ENCODE peak calls at places on chromosomes 11 and 22, in five cellular contexts. One of them, this sample, is unnamed.

GRCh38 chr22:38452373-38453064 is 2.5 kb downstream of the KCNJ4 start:
- DNase-seq in A673: peak; percentile 53
- DNase-seq in PC-9: no peak
- DNase-seq in fibroblast of lung: peak; percentile 50
- DNase-seq in HepG2: no peak
- DNase-seq in this sample: peak; percentile 64

GRCh38 chr22:44020981-44021380 is 3.1 kb upstream of the PARVB start:
- DNase-seq in A673: no peak
- DNase-seq in HepG2: no peak
- DNase-seq in PC-9: no peak
- DNase-seq in fibroblast of lung: peak; percentile 72
- DNase-seq in this sample: peak; percentile 56

GRCh38 chr11:59548309-59548656 is 36.9 kb downstream of the OR4D9 start:
- DNase-seq in A673: no peak
- DNase-seq in fibroblast of lung: no peak
- DNase-seq in PC-9: no peak
- DNase-seq in HepG2: no peak
- DNase-seq in this sample: no peak

GRCh38 chr22:30547188-30547587 is 647 bp upstream of the SEC14L6 start:
- DNase-seq in fibroblast of lung: no peak
- DNase-seq in A673: no peak
- DNase-seq in HepG2: no peak
- DNase-seq in PC-9: no peak
- DNase-seq in this sample: no peak

GRCh38 chr11:24589064-24589463 is 92.2 kb downstream of the LUZP2 start:
- DNase-seq in PC-9: no peak
- DNase-seq in fibroblast of lung: no peak
- DNase-seq in HepG2: no peak
- DNase-seq in A673: no peak
- DNase-seq in this sample: no peak

GRCh38 chr11:134592391-134592990 is 180.4 kb upstream of the B3GAT1 start:
- DNase-seq in A673: peak; percentile 56
- DNase-seq in HepG2: peak; percentile 15
- DNase-seq in PC-9: no peak
- DNase-seq in fibroblast of lung: no peak
- DNase-seq in this sample: no peak

GRCh38 chr11:80350541-80350940 is 909.7 kb upstream of the TENM4 start:
- DNase-seq in fibroblast of lung: no peak
- DNase-seq in PC-9: no peak
- DNase-seq in HepG2: no peak
- DNase-seq in A673: no peak
- DNase-seq in this sample: no peak

GRCh38 chr22:24128631-24129601 is 52.4 kb upstream of the SUSD2 start:
- DNase-seq in HepG2: no peak
- DNase-seq in fibroblast of lung: no peak
- DNase-seq in A673: no peak
- DNase-seq in PC-9: no peak
- DNase-seq in this sample: no peak

GRCh38 chr11:107691003-107691402 is 20.9 kb downstream of the SLN start:
- DNase-seq in fibroblast of lung: peak; percentile 83
- DNase-seq in HepG2: no peak
- DNase-seq in A673: no peak
- DNase-seq in PC-9: no peak
- DNase-seq in this sample: peak; percentile 60

GRCh38 chr11:1081601-1082311 is 7.1 kb downstream of the MUC2 start:
- DNase-seq in PC-9: no peak
- DNase-seq in HepG2: no peak
- DNase-seq in fibroblast of lung: no peak
- DNase-seq in A673: no peak
- DNase-seq in this sample: no peak

GRCh38 chr11:67437082-67437821 is at the start of gene PTPRCAP:
- DNase-seq in PC-9: no peak
- DNase-seq in fibroblast of lung: no peak
- DNase-seq in A673: no peak
- DNase-seq in HepG2: no peak
- DNase-seq in this sample: no peak

GRCh38 chr22:43516996-43517635 is 105.3 kb downstream of the MPPED1 start:
- DNase-seq in HepG2: no peak
- DNase-seq in A673: no peak
- DNase-seq in fibroblast of lung: no peak
- DNase-seq in PC-9: no peak
- DNase-seq in this sample: no peak

GRCh38 chr11:66987158-66987620 is 12.1 kb downstream of the C11orf86 start:
- DNase-seq in fibroblast of lung: no peak
- DNase-seq in PC-9: no peak
- DNase-seq in A673: no peak
- DNase-seq in HepG2: no peak
- DNase-seq in this sample: no peak

GRCh38 chr11:93652161-93652597 is 9.3 kb upstream of the CEP295 start:
- DNase-seq in A673: peak; percentile 78
- DNase-seq in PC-9: peak; percentile 53
- DNase-seq in HepG2: peak; percentile 17
- DNase-seq in fibroblast of lung: peak; percentile 15
- DNase-seq in this sample: peak; percentile 61

GRCh38 chr11:108003623-108004022 is 5.1 kb upstream of the CUL5 start:
- DNase-seq in fibroblast of lung: no peak
- DNase-seq in A673: no peak
- DNase-seq in PC-9: no peak
- DNase-seq in HepG2: no peak
- DNase-seq in this sample: no peak

GRCh38 chr11:116478205-116478604 is 294.6 kb downstream of the BUD13 start:
- DNase-seq in fibroblast of lung: no peak
- DNase-seq in HepG2: no peak
- DNase-seq in PC-9: no peak
- DNase-seq in A673: no peak
- DNase-seq in this sample: no peak

GRCh38 chr11:47904048-47904447 is 55.9 kb upstream of the NUP160 start:
- DNase-seq in PC-9: no peak
- DNase-seq in HepG2: no peak
- DNase-seq in fibroblast of lung: no peak
- DNase-seq in A673: no peak
- DNase-seq in this sample: peak; percentile 37

GRCh38 chr11:133476570-133477262 is 55.6 kb downstream of the OPCML start:
- DNase-seq in A673: no peak
- DNase-seq in HepG2: no peak
- DNase-seq in PC-9: no peak
- DNase-seq in fibroblast of lung: no peak
- DNase-seq in this sample: no peak

GRCh38 chr22:26674211-26675190 is 17.1 kb downstream of the MIAT start:
- DNase-seq in HepG2: no peak
- DNase-seq in A673: no peak
- DNase-seq in fibroblast of lung: no peak
- DNase-seq in PC-9: no peak
- DNase-seq in this sample: no peak

GRCh38 chr22:50542416-50542927 is 3.2 kb upstream of the KLHDC7B start:
- DNase-seq in fibroblast of lung: no peak
- DNase-seq in HepG2: no peak
- DNase-seq in PC-9: no peak
- DNase-seq in A673: no peak
- DNase-seq in this sample: peak; percentile 75

GRCh38 chr11:114131366-114131963 is 72.0 kb downstream of the ZBTB16 start:
- DNase-seq in HepG2: no peak
- DNase-seq in PC-9: no peak
- DNase-seq in fibroblast of lung: no peak
- DNase-seq in A673: no peak
- DNase-seq in this sample: no peak

DNA sequence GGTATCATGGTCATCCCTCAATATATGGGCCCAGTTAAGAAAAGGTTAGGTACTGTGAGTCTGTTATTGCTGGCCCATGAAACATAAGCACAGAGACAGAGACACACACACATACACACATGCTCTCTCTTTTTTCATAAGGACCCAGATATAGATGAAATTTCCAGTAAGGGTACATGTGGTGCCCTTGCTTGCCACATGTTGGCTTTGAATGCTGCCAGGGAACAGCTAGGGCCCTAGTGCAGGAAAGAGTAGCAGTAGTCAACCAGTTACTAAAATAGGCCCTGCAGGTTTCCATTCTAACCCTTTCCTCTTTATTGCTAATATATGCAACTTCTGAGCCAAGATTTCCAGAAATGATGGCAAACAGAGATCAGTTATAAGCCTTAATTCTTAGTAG is 9.1 kb downstream of the SNX19 start:
- DNase-seq in HepG2: no peak
- DNase-seq in A673: no peak
- DNase-seq in fibroblast of lung: no peak
- DNase-seq in PC-9: no peak
- DNase-seq in this sample: no peak
- TF ChIP-seq EZH2 in HepG2: no peak
- TF ChIP-seq EZH2 in A673: no peak
- TF ChIP-seq EZH2 in fibroblast of lung: no peak
- TF ChIP-seq EZH2 in PC-9: no peak
- TF ChIP-seq EZH2 in this sample: no peak

DNA sequence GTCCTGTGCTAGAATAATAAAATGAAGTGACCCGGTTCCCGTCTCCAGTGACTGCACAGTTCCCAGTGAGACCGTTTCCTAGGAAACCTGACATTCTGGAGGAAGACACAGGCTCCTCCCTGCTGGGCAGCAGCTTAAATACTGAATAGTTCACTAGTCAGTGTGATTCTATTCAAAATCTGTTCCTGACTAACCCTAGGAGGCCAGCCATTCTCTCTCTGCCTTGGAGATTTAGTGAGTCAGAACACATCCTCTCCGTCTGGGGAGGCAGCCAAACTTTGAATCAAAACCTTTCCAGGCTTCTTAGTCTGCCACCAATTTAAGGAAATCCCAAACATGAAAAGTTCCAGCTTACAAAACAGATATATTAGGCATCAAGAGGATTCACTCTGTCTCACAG is 11.2 kb downstream of the TRIM66 start:
- DNase-seq in PC-9: no peak
- DNase-seq in HepG2: no peak
- DNase-seq in fibroblast of lung: peak; percentile 96
- DNase-seq in A673: peak; percentile 97
- DNase-seq in this sample: peak; percentile 99
- H3K27ac ChIP-seq in PC-9: no peak overlapping the region
- H3K27ac ChIP-seq in HepG2: no peak overlapping the region
- H3K27ac ChIP-seq in fibroblast of lung: peak overlapping the region; percentile 74
- H3K27ac ChIP-seq in A673: peak overlapping the region; percentile 88
- H3K27ac ChIP-seq in this sample: peak overlapping the region; percentile 96

DNA sequence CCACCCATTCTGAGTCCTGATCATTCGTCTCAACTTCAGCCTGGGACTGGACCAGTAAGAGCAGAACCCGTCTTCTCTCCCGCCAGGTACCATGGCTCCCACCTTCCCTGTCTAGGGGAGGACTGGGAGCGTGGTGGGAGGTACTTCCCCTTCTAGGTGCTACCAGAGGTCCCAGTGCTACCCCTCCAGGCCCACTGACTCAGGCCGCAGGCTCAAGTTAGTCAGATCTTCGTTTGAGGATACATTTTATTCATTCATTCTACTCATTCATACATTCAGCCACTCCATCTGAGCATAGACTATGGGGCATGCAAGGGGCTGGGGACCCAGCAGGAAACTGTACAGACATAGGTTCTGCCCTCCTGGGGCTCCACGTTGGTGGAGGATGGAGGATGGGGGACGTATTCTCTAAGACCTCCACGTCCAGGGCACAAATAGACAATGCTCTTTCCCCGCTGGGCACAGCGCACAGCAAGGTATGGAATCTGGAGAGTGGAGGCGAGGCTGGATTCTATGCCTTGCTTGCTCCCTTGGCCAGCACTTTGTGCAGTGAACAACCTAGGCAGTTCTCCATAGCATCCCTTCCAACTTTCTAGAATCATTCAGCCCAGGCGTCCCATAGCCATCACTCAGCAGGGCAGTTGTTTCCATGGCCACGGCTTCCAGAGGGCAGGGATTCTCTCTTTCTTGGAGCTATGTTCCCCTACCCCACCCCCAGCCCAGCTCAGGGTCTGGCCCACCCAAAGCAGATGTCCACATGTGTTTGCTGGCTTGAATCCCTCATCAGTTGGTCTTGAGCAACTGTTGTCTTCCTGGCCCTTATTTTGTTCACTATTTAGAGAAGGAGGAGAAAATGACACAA is 1.1 kb upstream of the RAB3IL1 start:
- DNase-seq in PC-9: no peak
- DNase-seq in HepG2: no peak
- DNase-seq in fibroblast of lung: no peak
- DNase-seq in A673: no peak
- DNase-seq in this sample: no peak
- TF ChIP-seq EZH2 in PC-9: no peak
- TF ChIP-seq EZH2 in HepG2: no peak
- TF ChIP-seq EZH2 in fibroblast of lung: peak; percentile 16
- TF ChIP-seq EZH2 in A673: no peak
- TF ChIP-seq EZH2 in this sample: no peak

GRCh38 chr22:35524966-35525686 is 15.5 kb upstream of the RASD2 start:
- DNase-seq in A673: peak; percentile 52
- DNase-seq in PC-9: no peak
- DNase-seq in HepG2: no peak
- DNase-seq in fibroblast of lung: no peak
- DNase-seq in this sample: peak; percentile 47
- H3K27ac ChIP-seq in A673: no peak overlapping the region
- H3K27ac ChIP-seq in PC-9: no peak overlapping the region
- H3K27ac ChIP-seq in HepG2: no peak overlapping the region
- H3K27ac ChIP-seq in fibroblast of lung: no peak overlapping the region
- H3K27ac ChIP-seq in this sample: no peak overlapping the region

GRCh38 chr11:126734752-126735151 is 265.8 kb downstream of the KIRREL3 start:
- DNase-seq in A673: no peak
- DNase-seq in fibroblast of lung: no peak
- DNase-seq in PC-9: no peak
- DNase-seq in HepG2: no peak
- DNase-seq in this sample: no peak

GRCh38 chr11:126732981-126733380 is 267.6 kb downstream of the KIRREL3 start:
- DNase-seq in PC-9: no peak
- DNase-seq in HepG2: no peak
- DNase-seq in fibroblast of lung: no peak
- DNase-seq in A673: no peak
- DNase-seq in this sample: no peak

GRCh38 chr11:126736682-126737404 is 263.7 kb downstream of the KIRREL3 start:
- DNase-seq in HepG2: no peak
- DNase-seq in PC-9: no peak
- DNase-seq in fibroblast of lung: no peak
- DNase-seq in A673: no peak
- DNase-seq in this sample: no peak

GRCh38 chr11:126731526-126731925 is 269.0 kb downstream of the KIRREL3 start:
- DNase-seq in HepG2: no peak
- DNase-seq in A673: no peak
- DNase-seq in fibroblast of lung: no peak
- DNase-seq in PC-9: no peak
- DNase-seq in this sample: no peak

DNA sequence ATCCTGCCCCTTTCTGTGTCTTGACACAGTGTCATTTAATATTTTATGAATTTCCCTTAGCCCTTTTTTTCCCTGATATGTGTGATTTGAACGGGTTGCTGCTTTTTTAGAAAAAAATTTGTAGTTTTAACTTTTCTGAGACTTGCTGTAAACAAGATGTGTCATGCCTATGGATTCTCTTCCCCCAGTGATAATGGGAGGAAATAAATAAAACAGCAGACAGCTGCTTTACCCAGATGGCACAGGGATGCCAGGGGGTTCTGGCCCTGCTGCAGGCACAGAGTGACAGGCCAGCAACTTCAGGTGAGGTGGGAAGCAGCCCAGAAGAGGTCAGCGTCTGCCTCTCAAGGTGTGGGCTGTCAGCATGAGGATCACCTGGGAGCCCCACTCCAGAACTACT is 266.9 kb downstream of the KIRREL3 start:
- DNase-seq in PC-9: no peak
- DNase-seq in HepG2: no peak
- DNase-seq in fibroblast of lung: no peak
- DNase-seq in A673: no peak
- DNase-seq in this sample: no peak
- TF ChIP-seq EZH2 in PC-9: no peak
- TF ChIP-seq EZH2 in HepG2: no peak
- TF ChIP-seq EZH2 in fibroblast of lung: no peak
- TF ChIP-seq EZH2 in A673: no peak
- TF ChIP-seq EZH2 in this sample: no peak